ENCODE peak calls at places on chromosome 15, in nine cellular contexts. S is left lung; X is K562; V is neural progenitor cell; T is heart right ventricle; B is body of pancreas; A is naive thymus-derived CD4-positive, alpha-beta T cell; C is HCT116; H is mucosa of descending colon. E is an unnamed sample. For H3K4me1 and H3K9me3, the result is how much of the 10 kb centered on the place peaks cover.

GRCh38 chr15:78208341-78208844 is 26.0 kb downstream of the ACSBG1 start:
- DNase-seq in C (no peak), V (no peak), A (no peak), H (no peak), S (no peak), T (no peak), X (no peak), B (no peak), E (no peak)

GRCh38 chr15:92653836-92654524 is 1.6 kb downstream of the FAM174B start:
- DNase-seq in T (no peak), H (peak), B (peak), S (no peak), X (no peak), A (no peak), V (peak), C (no peak), E (no peak)

GRCh38 chr15:72323752-72324151 is 3.8 kb upstream of the CELF6 start:
- DNase-seq in C (no peak), T (no peak), B (no peak), A (no peak), H (no peak), V (no peak), X (no peak), S (no peak), E (no peak)

GRCh38 chr15:98294126-98294525 is 333.6 kb downstream of the ARRDC4 start:
- DNase-seq in T (no peak), B (no peak), C (no peak), X (no peak), S (no peak), A (no peak), H (no peak), V (no peak), E (no peak)

GRCh38 chr15:99631256-99631655 is 65.5 kb downstream of the MEF2A start:
- DNase-seq in T (no peak), V (no peak), X (no peak), A (no peak), B (peak), C (no peak), S (no peak), H (no peak), E (no peak)

GRCh38 chr15:69692342-69692741 is 239.7 kb downstream of the RPLP1 start:
- DNase-seq in C (no peak), V (no peak), H (no peak), B (no peak), S (no peak), T (no peak), X (no peak), A (no peak), E (no peak)

GRCh38 chr15:98727115-98728040 is 79.0 kb downstream of the IGF1R start:
- DNase-seq in X (no peak), A (no peak), V (peak), T (peak), C (peak), H (peak), S (peak), B (peak), E (no peak)

GRCh38 chr15:36577082-36577481 is 2.3 kb upstream of the CDIN1 start:
- DNase-seq in T (no peak), V (no peak), H (no peak), C (no peak), B (no peak), A (no peak), X (no peak), S (no peak), E (no peak)

GRCh38 chr15:73935547-73935946 is 9.3 kb downstream of the LOXL1 start:
- DNase-seq in C (no peak), T (no peak), A (no peak), S (no peak), H (no peak), V (peak), B (no peak), X (no peak), E (no peak)

GRCh38 chr15:90987561-90988141 is 6.7 kb downstream of the PRC1 start:
- DNase-seq in B (no peak), H (no peak), T (no peak), A (no peak), S (no peak), C (no peak), V (no peak), X (no peak), E (no peak)

GRCh38 chr15:90988249-90988648 is 6.1 kb downstream of the PRC1 start:
- DNase-seq in V (no peak), H (no peak), T (no peak), B (no peak), A (no peak), S (no peak), X (no peak), C (no peak), E (no peak)

GRCh38 chr15:90990446-90990845 is 3.9 kb downstream of the PRC1 start:
- DNase-seq in V (no peak), A (no peak), S (no peak), C (no peak), B (no peak), T (no peak), X (no peak), H (no peak), E (no peak)

GRCh38 chr15:90986790-90987507 is 7.4 kb downstream of the PRC1 start:
- DNase-seq in S (no peak), A (no peak), X (no peak), H (no peak), T (no peak), C (no peak), B (no peak), V (no peak), E (no peak)

GRCh38 chr15:90989040-90989768 is 5.1 kb downstream of the PRC1 start:
- DNase-seq in H (no peak), B (no peak), T (no peak), V (no peak), X (no peak), C (no peak), S (no peak), A (no peak), E (no peak)
- H3K4me1 ChIP-seq in H (under half), B (under half), T (under half), V (under half), X (under half), C (under half), S (under half), A (under half), E (under half)

GRCh38 chr15:65769482-65769881 is 22.6 kb downstream of the DENND4A start:
- DNase-seq in S (no peak), A (no peak), B (no peak), C (no peak), T (no peak), V (no peak), H (no peak), X (no peak), E (no peak)

GRCh38 chr15:65767895-65768294 is 24.2 kb downstream of the DENND4A start:
- DNase-seq in C (no peak), S (no peak), A (no peak), V (no peak), T (no peak), B (no peak), H (no peak), X (no peak), E (no peak)

GRCh38 chr15:65762914-65763787 is 28.9 kb downstream of the DENND4A start:
- DNase-seq in X (no peak), B (no peak), C (no peak), A (no peak), V (no peak), S (no peak), H (no peak), T (no peak), E (no peak)

GRCh38 chr15:65767264-65767595 is 24.9 kb downstream of the DENND4A start:
- DNase-seq in X (no peak), S (no peak), T (no peak), B (no peak), V (no peak), H (no peak), C (no peak), A (no peak), E (no peak)

GRCh38 chr15:65766422-65767263 is 25.4 kb downstream of the DENND4A start:
- DNase-seq in S (no peak), V (no peak), H (no peak), C (no peak), B (no peak), T (no peak), X (no peak), A (no peak), E (no peak)
- H3K9me3 ChIP-seq in S (under half), V (under half), H (under half), C (under half), B (under half), T (under half), X (under half), A (under half), E (under half)

DNA sequence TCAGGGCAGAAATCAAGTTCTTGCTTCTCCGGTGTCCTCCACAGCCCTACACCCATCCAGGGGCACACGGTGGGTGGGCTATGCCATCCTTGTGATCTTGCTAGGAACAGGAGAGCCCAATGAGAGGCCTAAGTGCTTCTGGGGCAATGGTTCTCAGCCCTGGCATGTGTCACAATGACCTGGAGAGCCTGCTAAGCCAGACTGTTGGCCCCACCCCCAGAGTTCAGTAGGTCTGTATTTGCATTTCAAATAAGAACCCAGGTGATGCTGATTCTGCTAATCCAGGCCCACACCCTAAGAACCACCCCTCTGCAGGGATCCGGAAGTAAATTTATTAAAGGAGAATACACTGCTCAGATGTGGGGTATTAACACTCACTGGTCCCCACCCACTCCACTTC is 57.9 kb downstream of the RORA start:
- DNase-seq in A (no peak), S (no peak), B (no peak), V (no peak), C (no peak), X (no peak), T (no peak), H (no peak), E (no peak)
- H3K4me1 ChIP-seq in A (under half), S (under half), B (under half), V (under half), C (under half), X (under half), T (under half), H (under half), E (under half)

GRCh38 chr15:31299588-31300207 is 26.9 kb upstream of the KLF13 start:
- DNase-seq in S (no peak), T (no peak), C (no peak), A (no peak), H (no peak), B (no peak), X (no peak), V (no peak), E (no peak)

GRCh38 chr15:31300208-31300661 is 26.4 kb upstream of the KLF13 start:
- DNase-seq in B (peak), X (no peak), A (no peak), H (no peak), C (no peak), V (no peak), S (no peak), T (no peak), E (no peak)

GRCh38 chr15:31297221-31297879 is 29.3 kb upstream of the KLF13 start:
- DNase-seq in T (no peak), S (no peak), X (no peak), C (no peak), V (no peak), H (no peak), A (no peak), B (no peak), E (no peak)

GRCh38 chr15:31297880-31298456 is 28.7 kb upstream of the KLF13 start:
- DNase-seq in V (no peak), X (no peak), S (no peak), B (peak), C (no peak), H (peak), A (no peak), T (no peak), E (no peak)

GRCh38 chr15:31298707-31299172 is 27.9 kb upstream of the KLF13 start:
- DNase-seq in A (no peak), B (no peak), V (no peak), H (no peak), T (no peak), X (peak), C (no peak), S (no peak), E (no peak)
- H3K9me3 ChIP-seq in A (under half), B (under half), V (under half), H (under half), T (under half), X (under half), C (under half), S (under half), E (under half)

GRCh38 chr15:57494575-57494974 is 97.1 kb upstream of the MYZAP start:
- DNase-seq in B (no peak), H (no peak), S (no peak), C (no peak), V (no peak), A (no peak), X (no peak), T (no peak), E (no peak)
- H3K4me1 ChIP-seq in B (under half), H (under half), S (under half), C (under half), V (under half), A (under half), X (under half), T (under half), E (under half)

DNA sequence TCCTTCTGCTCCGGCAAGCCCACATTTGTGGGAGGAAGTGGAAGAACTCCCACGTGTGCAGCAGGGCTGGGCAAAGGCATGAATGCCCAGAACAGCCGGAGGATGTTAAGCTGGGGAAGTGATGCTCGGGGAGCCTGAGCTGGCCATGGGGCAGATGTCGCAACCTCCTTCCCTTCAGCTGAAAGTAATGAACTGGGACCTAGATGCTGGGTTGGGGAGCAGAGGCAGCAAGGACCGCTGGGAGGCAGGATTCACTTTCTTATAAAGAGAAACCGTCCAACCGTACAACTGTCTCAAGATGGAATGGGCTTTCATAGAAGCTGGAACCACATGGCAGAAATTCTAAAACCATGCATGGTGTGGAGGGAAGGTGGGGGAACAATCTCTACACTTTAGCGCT is 290.9 kb downstream of the OCA2 start:
- DNase-seq in C (no peak), S (no peak), B (no peak), H (no peak), X (no peak), A (no peak), T (no peak), V (no peak), E (no peak)
- H3K9me3 ChIP-seq in C (under half), S (under half), B (under half), H (half or more), X (under half), A (under half), T (under half), V (under half), E (under half)

GRCh38 chr15:52635908-52636307 is 43.3 kb downstream of the ATOSA start:
- DNase-seq in X (no peak), V (no peak), C (no peak), B (no peak), H (no peak), T (no peak), S (no peak), A (no peak), E (no peak)

DNA sequence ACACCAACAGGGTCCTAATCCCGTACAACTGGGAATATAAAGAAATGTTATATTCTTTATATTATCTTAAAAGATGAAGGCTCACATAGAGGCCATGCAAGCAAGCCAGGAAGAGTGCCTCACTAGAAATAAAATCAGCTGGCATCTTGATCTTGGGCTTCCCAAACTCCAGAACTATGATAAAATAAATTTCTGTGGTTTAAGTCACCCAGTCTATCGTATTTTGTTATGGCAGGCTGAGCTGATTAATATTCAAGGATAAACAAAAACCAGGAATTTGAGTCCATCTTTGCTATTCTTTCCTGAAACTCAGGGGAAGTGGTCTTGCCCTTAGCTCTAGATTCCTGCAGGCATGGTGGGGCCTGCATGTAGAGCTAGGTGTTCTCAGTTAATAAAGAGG is 42.7 kb downstream of the ATOSA start:
- DNase-seq in V (no peak), H (no peak), X (no peak), T (no peak), S (no peak), B (no peak), A (no peak), C (no peak), E (no peak)
- H3K4me1 ChIP-seq in V (under half), H (under half), X (under half), T (under half), S (under half), B (under half), A (under half), C (under half), E (under half)

DNA sequence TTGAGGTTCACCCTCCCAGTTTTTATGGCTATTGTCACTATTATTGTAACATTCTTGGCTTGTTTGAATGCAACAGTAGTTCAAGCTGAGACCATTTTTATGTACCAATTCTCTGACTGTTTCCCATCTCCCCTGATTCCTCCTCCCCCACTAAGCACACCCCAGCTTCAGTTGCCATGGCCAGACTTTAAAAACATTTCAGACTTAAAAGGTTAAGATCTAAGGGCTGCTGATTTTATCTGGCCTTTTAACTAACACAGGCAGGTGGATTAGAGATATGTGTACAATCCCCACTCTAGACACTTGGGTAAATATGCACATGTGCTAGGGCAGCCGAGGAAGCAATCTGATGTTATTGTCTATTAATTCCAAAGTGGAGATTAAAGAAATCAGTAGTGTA is 386.3 kb upstream of the NR2F2 start:
- DNase-seq in C (no peak), H (no peak), T (no peak), S (no peak), B (no peak), A (no peak), X (no peak), V (no peak), E (no peak)
- H3K9me3 ChIP-seq in C (under half), H (under half), T (under half), S (under half), B (under half), A (under half), X (under half), V (under half), E (under half)

DNA sequence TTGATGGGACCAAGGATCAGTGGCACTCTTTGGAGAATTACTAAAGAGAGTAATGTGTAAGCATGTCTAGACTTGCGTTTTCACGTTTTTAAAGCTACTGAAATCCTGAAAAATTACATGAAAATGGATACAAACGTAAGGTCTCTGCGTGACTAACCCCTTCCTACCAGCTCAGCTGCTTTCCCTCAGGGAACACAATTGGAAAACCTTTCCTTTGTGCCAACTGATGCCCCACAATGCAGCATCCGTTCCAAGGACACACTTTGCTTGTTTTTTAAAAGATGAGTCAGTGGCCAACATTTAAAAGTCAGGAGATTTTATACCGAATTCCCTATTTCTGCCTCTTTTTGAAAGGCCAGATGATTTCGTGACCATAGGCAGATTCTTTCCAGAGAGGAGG is 494.2 kb downstream of the GABRG3 start:
- DNase-seq in V (no peak), T (no peak), H (no peak), S (no peak), B (no peak), C (no peak), X (no peak), A (no peak), E (no peak)
- H3K4me1 ChIP-seq in V (under half), T (under half), H (under half), S (under half), B (under half), C (under half), X (under half), A (under half), E (under half)

E was measured in CD8-positive, alpha-beta memory T cell.